ENCODE peak calls at places on chromosomes 6 and 20, in ten cellular contexts. A, Z, Q, T, D, S, I, O, V and B are unnamed samples.

GRCh38 chr20:34834459-34834893 is 9.0 kb upstream of the NCOA6 start:
- DNase-seq in A (no peak), Z (peak; percentile 52), Q (no peak), T (no peak), D (peak; percentile 43), S (no peak), I (peak; percentile 68), O (peak; percentile 58), V (no peak), B (peak; percentile 50)

GRCh38 chr6:46291880-46292279 is 121.1 kb upstream of the ENPP5 start:
- DNase-seq in A (no peak), Z (no peak), Q (no peak), T (no peak), D (no peak), S (no peak), I (no peak), O (no peak), V (no peak), B (no peak)

GRCh38 chr6:130744601-130745382 is 82.4 kb upstream of the SMLR1 start:
- DNase-seq in A (no peak), Z (peak; percentile 5), Q (no peak), T (no peak), D (no peak), S (no peak), I (no peak), O (no peak), V (no peak), B (no peak)

GRCh38 chr6:93468291-93468690 is 48.9 kb upstream of the EPHA7 start:
- DNase-seq in A (no peak), Z (no peak), Q (no peak), T (no peak), D (no peak), S (no peak), I (no peak), O (no peak), V (no peak), B (no peak)

GRCh38 chr6:113856571-113857564 is at the start of gene MARCKS:
- DNase-seq in A (peak; percentile 75), Z (peak; percentile 87), Q (no peak), T (peak; percentile 90), D (peak; percentile 87), S (peak; percentile 78), I (peak; percentile 60), O (peak; percentile 98), V (peak; percentile 76), B (peak; percentile 93)

GRCh38 chr20:44585042-44585968 is 2.9 kb downstream of the PKIG start:
- DNase-seq in A (no peak), Z (no peak), Q (no peak), T (no peak), D (no peak), S (no peak), I (no peak), O (no peak), V (no peak), B (no peak)

GRCh38 chr6:169640983-169641382 is 60.8 kb downstream of the WDR27 start:
- DNase-seq in A (no peak), Z (no peak), Q (no peak), T (no peak), D (no peak), S (no peak), I (no peak), O (no peak), V (no peak), B (no peak)

GRCh38 chr20:38218566-38218885 is 42.0 kb downstream of the KIAA1755 start:
- DNase-seq in A (no peak), Z (no peak), Q (no peak), T (peak; percentile 55), D (no peak), S (no peak), I (no peak), O (no peak), V (no peak), B (no peak)

GRCh38 chr20:22430746-22431168 is 153.6 kb downstream of the FOXA2 start:
- DNase-seq in A (no peak), Z (no peak), Q (no peak), T (no peak), D (no peak), S (peak; percentile 83), I (no peak), O (no peak), V (no peak), B (no peak)

GRCh38 chr6:19399406-19399805 is 437.8 kb upstream of the ID4 start:
- DNase-seq in A (no peak), Z (peak; percentile 60), Q (no peak), T (no peak), D (peak; percentile 10), S (no peak), I (no peak), O (peak; percentile 57), V (peak; percentile 8), B (no peak)

GRCh38 chr6:105836889-105837288 is 249.2 kb upstream of the PRDM1 start:
- DNase-seq in A (no peak), Z (peak; percentile 47), Q (no peak), T (no peak), D (no peak), S (no peak), I (no peak), O (no peak), V (no peak), B (no peak)

GRCh38 chr6:151320140-151320539 is 71.2 kb downstream of the ZBTB2 start:
- DNase-seq in A (no peak), Z (no peak), Q (no peak), T (no peak), D (no peak), S (no peak), I (no peak), O (no peak), V (no peak), B (no peak)

GRCh38 chr6:13470240-13471140 is 16.9 kb downstream of the GFOD1 start:
- DNase-seq in A (no peak), Z (no peak), Q (no peak), T (no peak), D (no peak), S (no peak), I (no peak), O (no peak), V (peak; percentile 68), B (no peak)

GRCh38 chr6:165484178-165484889 is 174.9 kb upstream of the C6orf118 start:
- DNase-seq in A (no peak), Z (no peak), Q (no peak), T (no peak), D (no peak), S (no peak), I (no peak), O (no peak), V (no peak), B (no peak)

GRCh38 chr6:117463762-117464665 is 18.5 kb upstream of the DCBLD1 start:
- DNase-seq in A (no peak), Z (peak; percentile 75), Q (no peak), T (no peak), D (peak; percentile 60), S (no peak), I (peak; percentile 39), O (peak; percentile 85), V (no peak), B (peak; percentile 69)

GRCh38 chr6:163460307-163460782 is 45.8 kb downstream of the QKI start:
- DNase-seq in A (no peak), Z (peak; percentile 64), Q (peak; percentile 3), T (no peak), D (peak; percentile 18), S (no peak), I (no peak), O (peak; percentile 78), V (no peak), B (peak; percentile 84)

GRCh38 chr6:107105511-107106116 is 9.7 kb downstream of the BEND3 start:
- DNase-seq in A (no peak), Z (no peak), Q (no peak), T (no peak), D (no peak), S (no peak), I (no peak), O (no peak), V (no peak), B (peak; percentile 25)

GRCh38 chr6:166330612-166331011 is 11.7 kb downstream of the SFT2D1 start:
- DNase-seq in A (no peak), Z (peak; percentile 43), Q (no peak), T (no peak), D (no peak), S (peak; percentile 94), I (no peak), O (peak; percentile 71), V (peak; percentile 79), B (no peak)

GRCh38 chr6:20266851-20267608 is 54.8 kb upstream of the MBOAT1 start:
- DNase-seq in A (no peak), Z (no peak), Q (no peak), T (no peak), D (no peak), S (no peak), I (peak; percentile 38), O (no peak), V (no peak), B (no peak)

GRCh38 chr6:48714286-48715049 is 603.5 kb upstream of the PTCHD4 start:
- DNase-seq in A (no peak), Z (no peak), Q (no peak), T (no peak), D (no peak), S (no peak), I (no peak), O (no peak), V (no peak), B (no peak)

GRCh38 chr6:128723667-128724066 is 159.3 kb upstream of the LAMA2 start:
- DNase-seq in A (no peak), Z (peak; percentile 16), Q (no peak), T (no peak), D (no peak), S (no peak), I (no peak), O (peak; percentile 20), V (no peak), B (no peak)

GRCh38 chr6:35776364-35777215 is at the start of gene CLPSL2:
- DNase-seq in A (no peak), Z (no peak), Q (no peak), T (no peak), D (no peak), S (no peak), I (peak; percentile 47), O (peak; percentile 37), V (no peak), B (no peak)

GRCh38 chr20:62624325-62624690 is 18.0 kb upstream of the SLCO4A1 start:
- DNase-seq in A (no peak), Z (no peak), Q (no peak), T (no peak), D (no peak), S (peak; percentile 65), I (no peak), O (no peak), V (no peak), B (no peak)

GRCh38 chr6:11730645-11731044 is 48.0 kb downstream of the ADTRP start:
- DNase-seq in A (no peak), Z (no peak), Q (no peak), T (no peak), D (no peak), S (no peak), I (peak; percentile 12), O (no peak), V (no peak), B (no peak)

GRCh38 chr20:36820928-36821327 is 47.4 kb upstream of the DSN1 start:
- DNase-seq in A (no peak), Z (no peak), Q (no peak), T (no peak), D (no peak), S (no peak), I (no peak), O (no peak), V (no peak), B (no peak)

GRCh38 chr6:83071023-83071422 is 3.6 kb downstream of the DOP1A start:
- DNase-seq in A (no peak), Z (peak; percentile 21), Q (no peak), T (no peak), D (no peak), S (no peak), I (peak; percentile 41), O (peak; percentile 39), V (no peak), B (peak; percentile 72)

GRCh38 chr6:43900560-43901329 is 130.7 kb downstream of the VEGFA start:
- DNase-seq in A (no peak), Z (peak; percentile 55), Q (no peak), T (no peak), D (no peak), S (peak; percentile 70), I (no peak), O (no peak), V (no peak), B (no peak)

GRCh38 chr6:23413327-23414203 is 712.5 kb upstream of the NRSN1 start:
- DNase-seq in A (no peak), Z (peak; percentile 50), Q (no peak), T (no peak), D (no peak), S (no peak), I (no peak), O (peak; percentile 12), V (no peak), B (no peak)